ENCODE peak calls at places on chromosomes 12 and 14, in seven cellular contexts. C, B, Y, X, I, H and F are unnamed samples.

GRCh38 chr12:59444932-59445331 is 150.9 kb upstream of the SLC16A7 start:
- DNase-seq in Y (peak; percentile 45), X (no peak), B (peak; percentile 30), H (no peak), C (no peak), I (no peak), F (no peak)

GRCh38 chr14:20623798-20624197 is 17.7 kb downstream of the OR6S1 start:
- DNase-seq in X (no peak), B (no peak), I (no peak), H (no peak), Y (no peak), C (no peak), F (no peak)

GRCh38 chr14:101357559-101358319 is 203.6 kb upstream of the DIO3 start:
- DNase-seq in X (no peak), B (no peak), C (no peak), H (no peak), Y (no peak), I (no peak), F (no peak)

GRCh38 chr12:108525681-108526080 is 10.6 kb downstream of the FICD start:
- DNase-seq in B (no peak), C (no peak), Y (no peak), I (no peak), X (no peak), H (peak; percentile 46), F (no peak)

GRCh38 chr12:104602426-104602825 is 145.7 kb downstream of the CHST11 start:
- DNase-seq in C (no peak), H (no peak), B (no peak), Y (no peak), X (no peak), I (no peak), F (no peak)

GRCh38 chr12:45944771-45945170 is 45.6 kb downstream of the SCAF11 start:
- DNase-seq in B (no peak), Y (no peak), X (no peak), C (no peak), H (no peak), I (no peak), F (no peak)

GRCh38 chr12:118680361-118680963 is 300.9 kb upstream of the SRRM4 start:
- DNase-seq in I (no peak), X (peak; percentile 37), C (no peak), H (no peak), Y (peak; percentile 34), B (no peak), F (no peak)

GRCh38 chr14:34650786-34651584 is 21.0 kb upstream of the SNX6 start:
- DNase-seq in H (peak; percentile 93), B (peak; percentile 28), Y (peak; percentile 54), C (no peak), X (no peak), I (no peak), F (no peak)

GRCh38 chr12:70367268-70368141 is 1.4 kb downstream of the KCNMB4 start:
- DNase-seq in H (no peak), B (no peak), Y (no peak), I (no peak), X (no peak), C (no peak), F (no peak)

GRCh38 chr14:55650992-55651391 is 71.0 kb downstream of the KTN1 start:
- DNase-seq in I (no peak), C (no peak), Y (no peak), X (no peak), H (no peak), B (no peak), F (no peak)

GRCh38 chr12:82505150-82505549 is 146.8 kb downstream of the METTL25 start:
- DNase-seq in Y (no peak), X (no peak), H (no peak), C (no peak), I (no peak), B (no peak), F (no peak)

GRCh38 chr12:111424189-111424792 is 18.6 kb downstream of the SH2B3 start:
- DNase-seq in B (no peak), X (no peak), C (no peak), H (no peak), Y (no peak), I (no peak), F (no peak)

GRCh38 chr12:12590961-12591360 is 20.7 kb upstream of the CREBL2 start:
- DNase-seq in I (no peak), B (no peak), C (no peak), Y (no peak), X (no peak), H (no peak), F (no peak)

GRCh38 chr12:84804691-84805473 is 107.7 kb downstream of the SLC6A15 start:
- DNase-seq in H (no peak), X (no peak), C (no peak), B (no peak), I (no peak), Y (no peak), F (no peak)

GRCh38 chr14:35386673-35387125 is 17.9 kb downstream of the NFKBIA start:
- DNase-seq in I (no peak), C (peak; percentile 98), Y (no peak), H (no peak), B (peak; percentile 98), X (peak; percentile 15), F (no peak)

GRCh38 chr12:46389130-46389616 is 16.6 kb upstream of the SLC38A2 start:
- DNase-seq in C (no peak), H (no peak), I (no peak), X (no peak), Y (no peak), B (peak; percentile 55), F (no peak)

GRCh38 chr12:46218509-46219095 is 50.2 kb downstream of the SLC38A1 start:
- DNase-seq in Y (peak; percentile 40), B (peak; percentile 56), I (no peak), C (no peak), X (no peak), H (no peak), F (no peak)

GRCh38 chr12:103334447-103334846 is 161.3 kb downstream of the C12orf42 start:
- DNase-seq in Y (no peak), X (no peak), I (no peak), H (no peak), B (no peak), C (no peak), F (no peak)

GRCh38 chr14:54366726-54367707 is 29.8 kb upstream of the CDKN3 start:
- DNase-seq in I (no peak), X (no peak), H (no peak), C (no peak), B (peak; percentile 87), Y (peak; percentile 56), F (no peak)

GRCh38 chr14:84131924-84132323 is 1398.0 kb upstream of the FLRT2 start:
- DNase-seq in I (no peak), B (no peak), Y (no peak), C (no peak), H (no peak), X (no peak), F (no peak)